ENCODE peak calls at places on chromosome 1, in four cellular contexts. E is AG09319, I is NCI-H1105 treated with DMSO at 0.1 percent for 48 hours, N is brain microvascular endothelial cell. M is an unnamed sample.

GRCh38 chr1:161098161-161099068 is at the start of gene KLHDC9:
- DNase-seq in E (no peak), I (peak), N (peak), M (peak)

GRCh38 chr1:54927475-54928240 is 40.7 kb upstream of the DHCR24 start:
- DNase-seq in E (no peak), I (no peak), N (peak), M (peak)

GRCh38 chr1:3015744-3016143 is 5.5 kb upstream of the ACTRT2 start:
- DNase-seq in E (no peak), I (no peak), N (no peak), M (no peak)

GRCh38 chr1:109096110-109096509 is 5.5 kb downstream of the TMEM167B start:
- DNase-seq in E (no peak), I (no peak), N (no peak), M (no peak)

GRCh38 chr1:26477446-26478152 is 5.4 kb downstream of the HMGN2 start:
- DNase-seq in E (no peak), I (peak), N (no peak), M (no peak)

GRCh38 chr1:53551428-53551995 is 92.3 kb downstream of the DMRTB1 start:
- DNase-seq in E (no peak), I (no peak), N (no peak), M (no peak)

GRCh38 chr1:42833981-42834380 is 12.4 kb upstream of the ZNF691 start:
- DNase-seq in E (no peak), I (no peak), N (no peak), M (no peak)

GRCh38 chr1:109312978-109313775 is 6.4 kb upstream of the MYBPHL start:
- DNase-seq in E (no peak), I (no peak), N (no peak), M (no peak)

GRCh38 chr1:78333426-78334012 is 157.3 kb upstream of the PTGFR start:
- DNase-seq in E (no peak), I (no peak), N (peak), M (no peak)

GRCh38 chr1:69814926-69815325 is 247.2 kb downstream of the LRRC7 start:
- DNase-seq in E (no peak), I (no peak), N (no peak), M (no peak)

GRCh38 chr1:62530516-62531154 is 66.7 kb upstream of the ANGPTL3 start:
- DNase-seq in E (peak), I (no peak), N (peak), M (peak)